ENCODE peak calls at places on chromosomes 6 and 20, in nine cellular contexts. T is H9; H is fibroblast of lung; U is OCI-LY7; G is IMR-90; L is CD8-positive, alpha-beta T cell; M is GM12878; A is left ventricle myocardium inferior; C is psoas muscle. P is an unnamed sample.

GRCh38 chr6:1872649-1873131 is 263.0 kb downstream of the FOXC1 start:
- DNase-seq in T (no peak), H (peak; percentile 88), U (no peak), G (peak; percentile 79), L (no peak), M (no peak), A (no peak), C (peak; percentile 30), P (peak; percentile 83)

GRCh38 chr20:60804240-60804917 is 447.7 kb upstream of the CDH4 start:
- DNase-seq in T (peak; percentile 65), H (no peak), U (no peak), G (no peak), L (no peak), M (no peak), A (no peak), C (no peak), P (no peak)

GRCh38 chr20:2349801-2350200 is 30.9 kb upstream of the TGM6 start:
- DNase-seq in T (no peak), H (no peak), U (no peak), G (no peak), L (no peak), M (no peak), A (no peak), C (no peak), P (no peak)

GRCh38 chr6:4125933-4126864 is 9.2 kb downstream of the ECI2 start:
- DNase-seq in T (no peak), H (peak; percentile 91), U (no peak), G (peak; percentile 90), L (no peak), M (no peak), A (no peak), C (no peak), P (no peak)

GRCh38 chr20:49140411-49140810 is 47.7 kb downstream of the STAU1 start:
- DNase-seq in T (no peak), H (no peak), U (no peak), G (no peak), L (no peak), M (no peak), A (no peak), C (no peak), P (no peak)

GRCh38 chr20:51162015-51162414 is 139.1 kb upstream of the KCNG1 start:
- DNase-seq in T (no peak), H (no peak), U (no peak), G (no peak), L (no peak), M (no peak), A (no peak), C (no peak), P (no peak)

GRCh38 chr20:33685328-33686007 is 717 bp downstream of the E2F1 start:
- DNase-seq in T (peak; percentile 82), H (no peak), U (peak; percentile 98), G (no peak), L (no peak), M (peak; percentile 62), A (no peak), C (no peak), P (no peak)

GRCh38 chr20:50636601-50637539 is 54.5 kb downstream of the RIPOR3 start:
- DNase-seq in T (no peak), H (no peak), U (no peak), G (peak; percentile 55), L (no peak), M (no peak), A (no peak), C (no peak), P (no peak)

GRCh38 chr6:104505838-104506237 is 353.9 kb downstream of the HACE1 start:
- DNase-seq in T (no peak), H (no peak), U (no peak), G (no peak), L (no peak), M (no peak), A (no peak), C (no peak), P (no peak)

GRCh38 chr6:111750147-111750546 is 123.1 kb downstream of the FYN start:
- DNase-seq in T (no peak), H (no peak), U (no peak), G (no peak), L (no peak), M (no peak), A (no peak), C (no peak), P (no peak)

GRCh38 chr6:111750753-111751684 is 122.2 kb downstream of the FYN start:
- DNase-seq in T (peak; percentile 72), H (no peak), U (peak; percentile 83), G (peak; percentile 65), L (peak; percentile 42), M (no peak), A (no peak), C (no peak), P (peak; percentile 89)

GRCh38 chr6:111753573-111753972 is 119.7 kb downstream of the FYN start:
- DNase-seq in T (no peak), H (no peak), U (no peak), G (no peak), L (no peak), M (no peak), A (no peak), C (no peak), P (no peak)

GRCh38 chr6:111754423-111754822 is 118.8 kb downstream of the FYN start:
- DNase-seq in T (peak; percentile 2), H (no peak), U (no peak), G (no peak), L (no peak), M (no peak), A (no peak), C (no peak), P (no peak)

DNA sequence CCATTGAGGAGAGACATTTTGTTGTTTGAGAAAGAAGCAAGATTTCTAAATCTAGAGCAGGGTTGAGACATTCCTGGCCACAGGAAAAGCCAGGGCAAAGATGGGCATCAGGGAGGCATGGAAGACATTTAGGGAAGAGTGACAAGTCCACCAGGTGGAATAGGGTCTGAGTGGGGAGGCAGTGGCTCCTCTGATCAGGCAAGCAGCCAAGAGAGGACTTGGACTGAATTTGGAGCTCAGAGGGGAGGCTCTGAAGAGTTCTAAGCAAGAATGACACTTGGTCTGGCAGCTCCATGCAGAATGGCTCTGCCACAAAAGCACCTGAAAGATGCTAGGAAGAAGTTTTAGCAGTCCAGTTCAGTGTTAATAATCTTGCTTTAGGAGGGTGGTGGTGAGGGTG is 120.8 kb downstream of the FYN start:
- DNase-seq in T (no peak), H (no peak), U (no peak), G (no peak), L (no peak), M (no peak), A (no peak), C (no peak), P (no peak)
- H3K4me1 ChIP-seq in T (peaks cover 22% of the 10 kb centered on the region), H (no peaks in the 10 kb centered on the region), U (peaks cover 67% of the 10 kb centered on the region), G (peaks cover 2% of the 10 kb centered on the region), L (peaks cover 93% of the 10 kb centered on the region), M (peaks cover 63% of the 10 kb centered on the region), A (peaks cover 72% of the 10 kb centered on the region), C (peaks cover 2% of the 10 kb centered on the region), P (peaks cover 3% of the 10 kb centered on the region)

GRCh38 chr6:15324427-15324985 is 78.6 kb downstream of the JARID2 start:
- DNase-seq in T (no peak), H (no peak), U (no peak), G (no peak), L (no peak), M (no peak), A (no peak), C (no peak), P (no peak)
- H3K4me1 ChIP-seq in T (peaks cover 28% of the 10 kb centered on the region), H (peaks cover 21% of the 10 kb centered on the region), U (peaks cover 50% of the 10 kb centered on the region), G (peaks cover 16% of the 10 kb centered on the region), L (peaks cover 51% of the 10 kb centered on the region), M (peaks cover 63% of the 10 kb centered on the region), A (peaks cover 63% of the 10 kb centered on the region), C (peaks cover 45% of the 10 kb centered on the region), P (peaks cover 6% of the 10 kb centered on the region)

GRCh38 chr20:53581444-53582311 is 12.0 kb downstream of the ZNF217 start:
- DNase-seq in T (no peak), H (no peak), U (peak; percentile 92), G (no peak), L (no peak), M (no peak), A (no peak), C (no peak), P (no peak)
- H3K4me1 ChIP-seq in T (no peaks in the 10 kb centered on the region), H (peaks cover 27% of the 10 kb centered on the region), U (peaks cover 88% of the 10 kb centered on the region), G (peaks cover 21% of the 10 kb centered on the region), L (peaks cover 73% of the 10 kb centered on the region), M (peaks cover 3% of the 10 kb centered on the region), A (peaks cover 90% of the 10 kb centered on the region), C (peaks cover 39% of the 10 kb centered on the region), P (peaks cover 39% of the 10 kb centered on the region)

GRCh38 chr6:75283907-75284284 is 696 bp downstream of the TMEM30A start:
- DNase-seq in T (no peak), H (no peak), U (peak; percentile 17), G (no peak), L (no peak), M (no peak), A (no peak), C (no peak), P (no peak)
- H3K4me1 ChIP-seq in T (peaks cover 3% of the 10 kb centered on the region), H (no peaks in the 10 kb centered on the region), U (peaks cover 42% of the 10 kb centered on the region), G (no peaks in the 10 kb centered on the region), L (peaks cover 48% of the 10 kb centered on the region), M (no peaks in the 10 kb centered on the region), A (peaks cover 72% of the 10 kb centered on the region), C (peaks cover 40% of the 10 kb centered on the region), P (peaks cover 36% of the 10 kb centered on the region)

P was measured in cardiac muscle cell.